ENCODE peak calls at places on chromosomes 6 and 20, in eight cellular contexts. L is mucosa of descending colon, C is NCI-H2081 treated with DMSO at 0.1 percent for 48 hours, V is lung microvascular endothelial cell, K is HTR-8/SVneo, I is ELR, Z is foreskin fibroblast, W is MV-4-11. H is an unnamed sample.

GRCh38 chr6:3382399-3383279 is 74.2 kb downstream of the SLC22A23 start:
- DNase-seq in L (no peak), C (no peak), V (peak), K (no peak), I (peak), Z (no peak), W (no peak), H (peak)

GRCh38 chr6:128167552-128167951 is 266.7 kb upstream of the THEMIS start:
- DNase-seq in L (no peak), C (no peak), V (no peak), K (no peak), I (peak), Z (no peak), W (no peak), H (no peak)

GRCh38 chr6:44104661-44105060 is 22.6 kb downstream of the MRPL14 start:
- DNase-seq in L (no peak), C (no peak), V (peak), K (no peak), I (peak), Z (no peak), W (no peak), H (no peak)

GRCh38 chr20:2520617-2521016 is 11.9 kb upstream of the ZNF343 start:
- DNase-seq in L (no peak), C (no peak), V (no peak), K (no peak), I (no peak), Z (no peak), W (no peak), H (no peak)

GRCh38 chr20:45822863-45823262 is 4.2 kb downstream of the TNNC2 start:
- DNase-seq in L (peak), C (no peak), V (peak), K (peak), I (peak), Z (no peak), W (no peak), H (no peak)

GRCh38 chr20:8778387-8778786 is 290.5 kb upstream of the PLCB4 start:
- DNase-seq in L (no peak), C (no peak), V (no peak), K (no peak), I (no peak), Z (no peak), W (no peak), H (no peak)

GRCh38 chr6:158014505-158015187 is 33.0 kb downstream of the SYNJ2 start:
- DNase-seq in L (no peak), C (no peak), V (no peak), K (no peak), I (peak), Z (no peak), W (no peak), H (peak)

GRCh38 chr20:23870461-23870860 is 9.1 kb downstream of the CST5 start:
- DNase-seq in L (no peak), C (no peak), V (no peak), K (no peak), I (no peak), Z (no peak), W (no peak), H (no peak)

GRCh38 chr6:129890164-129890563 is 29.0 kb upstream of the TMEM244 start:
- DNase-seq in L (no peak), C (no peak), V (peak), K (no peak), I (peak), Z (peak), W (peak), H (peak)

GRCh38 chr6:144377586-144377985 is 92.5 kb downstream of the UTRN start:
- DNase-seq in L (no peak), C (no peak), V (peak), K (no peak), I (peak), Z (peak), W (no peak), H (peak)

GRCh38 chr6:4388675-4389074 is 253.3 kb upstream of the ECI2 start:
- DNase-seq in L (no peak), C (no peak), V (no peak), K (peak), I (peak), Z (peak), W (no peak), H (no peak)

GRCh38 chr6:156949376-156949775 is 172.2 kb downstream of the ARID1B start:
- DNase-seq in L (no peak), C (no peak), V (no peak), K (peak), I (peak), Z (peak), W (no peak), H (peak)

GRCh38 chr6:117317261-117317660 is 51.9 kb downstream of the VGLL2 start:
- DNase-seq in L (no peak), C (no peak), V (peak), K (peak), I (peak), Z (no peak), W (no peak), H (peak)

GRCh38 chr6:154511735-154512097 is 1.2 kb upstream of the CNKSR3 start:
- DNase-seq in L (no peak), C (no peak), V (no peak), K (no peak), I (peak), Z (no peak), W (no peak), H (no peak)

GRCh38 chr6:26232950-26233607 is 131.9 kb upstream of the BTN3A2 start:
- DNase-seq in L (no peak), C (no peak), V (no peak), K (no peak), I (peak), Z (peak), W (no peak), H (no peak)

GRCh38 chr6:122789862-122790739 is 1.0 kb downstream of the SMPDL3A start:
- DNase-seq in L (no peak), C (no peak), V (peak), K (no peak), I (peak), Z (no peak), W (peak), H (no peak)

GRCh38 chr6:16374796-16375195 is 136.4 kb downstream of the GMPR start:
- DNase-seq in L (no peak), C (no peak), V (no peak), K (no peak), I (no peak), Z (no peak), W (no peak), H (no peak)

GRCh38 chr6:10857259-10857658 is 18.9 kb upstream of the MAK start:
- DNase-seq in L (no peak), C (no peak), V (no peak), K (no peak), I (no peak), Z (no peak), W (no peak), H (no peak)

GRCh38 chr20:1774479-1774878 is 116.9 kb upstream of the SIRPG start:
- DNase-seq in L (no peak), C (no peak), V (no peak), K (no peak), I (no peak), Z (no peak), W (no peak), H (no peak)

GRCh38 chr6:46186583-46186982 is 15.8 kb upstream of the ENPP5 start:
- DNase-seq in L (no peak), C (no peak), V (no peak), K (no peak), I (no peak), Z (no peak), W (no peak), H (no peak)

GRCh38 chr6:67591910-67592309 is 1043.2 kb upstream of the ADGRB3 start:
- DNase-seq in L (no peak), C (no peak), V (no peak), K (no peak), I (no peak), Z (no peak), W (no peak), H (no peak)

GRCh38 chr20:42483694-42484303 is 705.9 kb downstream of the PTPRT start:
- DNase-seq in L (peak), C (no peak), V (no peak), K (no peak), I (no peak), Z (no peak), W (peak), H (peak)